ENCODE peak calls at places on chromosome 1, in six cellular contexts. One of them, this sample, is unnamed.

GRCh38 chr1:164644774-164645634 is 86.0 kb downstream of the PBX1 start:
- DNase-seq in SK-N-SH: peak; percentile 20
- DNase-seq in HCT116: peak; percentile 27
- DNase-seq in K562: no peak
- DNase-seq in HepG2: no peak
- DNase-seq in GM12878: no peak
- DNase-seq in this sample: no peak

GRCh38 chr1:4130096-4130495 is 230.0 kb upstream of the C1orf174 start:
- DNase-seq in SK-N-SH: no peak
- DNase-seq in HCT116: no peak
- DNase-seq in K562: no peak
- DNase-seq in HepG2: no peak
- DNase-seq in GM12878: no peak
- DNase-seq in this sample: no peak

GRCh38 chr1:95730986-95731385 is 497.0 kb downstream of the RWDD3 start:
- DNase-seq in SK-N-SH: no peak
- DNase-seq in HCT116: no peak
- DNase-seq in K562: no peak
- DNase-seq in HepG2: no peak
- DNase-seq in GM12878: no peak
- DNase-seq in this sample: no peak

GRCh38 chr1:39590546-39590945 is 14.0 kb upstream of the PABPC4 start:
- DNase-seq in SK-N-SH: no peak
- DNase-seq in HCT116: no peak
- DNase-seq in K562: no peak
- DNase-seq in HepG2: no peak
- DNase-seq in GM12878: no peak
- DNase-seq in this sample: no peak

GRCh38 chr1:53509775-53510174 is 50.6 kb downstream of the DMRTB1 start:
- DNase-seq in SK-N-SH: no peak
- DNase-seq in HCT116: no peak
- DNase-seq in K562: no peak
- DNase-seq in HepG2: no peak
- DNase-seq in GM12878: no peak
- DNase-seq in this sample: no peak

GRCh38 chr1:226519741-226520598 is 28.6 kb upstream of the STUM start:
- DNase-seq in SK-N-SH: no peak
- DNase-seq in HCT116: no peak
- DNase-seq in K562: no peak
- DNase-seq in HepG2: no peak
- DNase-seq in GM12878: no peak
- DNase-seq in this sample: no peak

GRCh38 chr1:158053276-158053675 is 59.8 kb downstream of the KIRREL1 start:
- DNase-seq in SK-N-SH: no peak
- DNase-seq in HCT116: no peak
- DNase-seq in K562: no peak
- DNase-seq in HepG2: no peak
- DNase-seq in GM12878: no peak
- DNase-seq in this sample: no peak

GRCh38 chr1:19202396-19202795 is 7.7 kb downstream of the UBR4 start:
- DNase-seq in SK-N-SH: no peak
- DNase-seq in HCT116: no peak
- DNase-seq in K562: no peak
- DNase-seq in HepG2: peak; percentile 62
- DNase-seq in GM12878: no peak
- DNase-seq in this sample: no peak

GRCh38 chr1:211237579-211237978 is 21.6 kb upstream of the RCOR3 start:
- DNase-seq in SK-N-SH: no peak
- DNase-seq in HCT116: no peak
- DNase-seq in K562: no peak
- DNase-seq in HepG2: no peak
- DNase-seq in GM12878: no peak
- DNase-seq in this sample: no peak

GRCh38 chr1:119341372-119341947 is 27.1 kb upstream of the HAO2 start:
- DNase-seq in SK-N-SH: no peak
- DNase-seq in HCT116: no peak
- DNase-seq in K562: no peak
- DNase-seq in HepG2: peak; percentile 99
- DNase-seq in GM12878: no peak
- DNase-seq in this sample: no peak

GRCh38 chr1:11174271-11174942 is 14.7 kb upstream of the ANGPTL7 start:
- DNase-seq in SK-N-SH: no peak
- DNase-seq in HCT116: no peak
- DNase-seq in K562: no peak
- DNase-seq in HepG2: no peak
- DNase-seq in GM12878: no peak
- DNase-seq in this sample: no peak

GRCh38 chr1:155744711-155745283 is 55.9 kb downstream of the DAP3 start:
- DNase-seq in SK-N-SH: no peak
- DNase-seq in HCT116: no peak
- DNase-seq in K562: no peak
- DNase-seq in HepG2: no peak
- DNase-seq in GM12878: no peak
- DNase-seq in this sample: no peak

GRCh38 chr1:67214420-67215174 is 48.3 kb downstream of the IL23R start:
- DNase-seq in SK-N-SH: no peak
- DNase-seq in HCT116: peak; percentile 19
- DNase-seq in K562: no peak
- DNase-seq in HepG2: peak; percentile 23
- DNase-seq in GM12878: peak; percentile 68
- DNase-seq in this sample: no peak
- TF ChIP-seq REST in SK-N-SH: no peak
- TF ChIP-seq REST in HCT116: no peak
- TF ChIP-seq REST in K562: no peak
- TF ChIP-seq REST in HepG2: no peak
- TF ChIP-seq REST in GM12878: no peak
- TF ChIP-seq REST in this sample: no peak

GRCh38 chr1:23202263-23202749 is 15.0 kb downstream of the HTR1D start:
- DNase-seq in SK-N-SH: no peak
- DNase-seq in HCT116: no peak
- DNase-seq in K562: no peak
- DNase-seq in HepG2: no peak
- DNase-seq in GM12878: no peak
- DNase-seq in this sample: no peak

GRCh38 chr1:23196627-23197328 is 20.5 kb downstream of the HTR1D start:
- DNase-seq in SK-N-SH: no peak
- DNase-seq in HCT116: peak; percentile 91
- DNase-seq in K562: no peak
- DNase-seq in HepG2: no peak
- DNase-seq in GM12878: no peak
- DNase-seq in this sample: peak; percentile 86

GRCh38 chr1:23198373-23198772 is 18.9 kb downstream of the HTR1D start:
- DNase-seq in SK-N-SH: no peak
- DNase-seq in HCT116: peak; percentile 61
- DNase-seq in K562: no peak
- DNase-seq in HepG2: no peak
- DNase-seq in GM12878: no peak
- DNase-seq in this sample: peak; percentile 93

GRCh38 chr1:23200885-23201284 is 16.4 kb downstream of the HTR1D start:
- DNase-seq in SK-N-SH: no peak
- DNase-seq in HCT116: no peak
- DNase-seq in K562: peak; percentile 67
- DNase-seq in HepG2: no peak
- DNase-seq in GM12878: no peak
- DNase-seq in this sample: no peak
- TF ChIP-seq POLR2AphosphoS5 in SK-N-SH: no peak
- TF ChIP-seq POLR2AphosphoS5 in HCT116: no peak
- TF ChIP-seq POLR2AphosphoS5 in K562: no peak
- TF ChIP-seq POLR2AphosphoS5 in HepG2: no peak
- TF ChIP-seq POLR2AphosphoS5 in GM12878: no peak
- TF ChIP-seq POLR2AphosphoS5 in this sample: no peak

GRCh38 chr1:50969611-50970507 is at the start of gene CDKN2C:
- DNase-seq in SK-N-SH: peak; percentile 69
- DNase-seq in HCT116: no peak
- DNase-seq in K562: peak; percentile 47
- DNase-seq in HepG2: peak; percentile 72
- DNase-seq in GM12878: no peak
- DNase-seq in this sample: peak; percentile 79

GRCh38 chr1:50970508-50970885 is 452 bp downstream of the CDKN2C start:
- DNase-seq in SK-N-SH: no peak
- DNase-seq in HCT116: no peak
- DNase-seq in K562: no peak
- DNase-seq in HepG2: no peak
- DNase-seq in GM12878: no peak
- DNase-seq in this sample: no peak

GRCh38 chr1:50971748-50972305 is 1.8 kb downstream of the CDKN2C start:
- DNase-seq in SK-N-SH: no peak
- DNase-seq in HCT116: no peak
- DNase-seq in K562: no peak
- DNase-seq in HepG2: no peak
- DNase-seq in GM12878: no peak
- DNase-seq in this sample: no peak

GRCh38 chr1:50972766-50973165 is 2.7 kb downstream of the CDKN2C start:
- DNase-seq in SK-N-SH: no peak
- DNase-seq in HCT116: no peak
- DNase-seq in K562: no peak
- DNase-seq in HepG2: no peak
- DNase-seq in GM12878: no peak
- DNase-seq in this sample: no peak

DNA sequence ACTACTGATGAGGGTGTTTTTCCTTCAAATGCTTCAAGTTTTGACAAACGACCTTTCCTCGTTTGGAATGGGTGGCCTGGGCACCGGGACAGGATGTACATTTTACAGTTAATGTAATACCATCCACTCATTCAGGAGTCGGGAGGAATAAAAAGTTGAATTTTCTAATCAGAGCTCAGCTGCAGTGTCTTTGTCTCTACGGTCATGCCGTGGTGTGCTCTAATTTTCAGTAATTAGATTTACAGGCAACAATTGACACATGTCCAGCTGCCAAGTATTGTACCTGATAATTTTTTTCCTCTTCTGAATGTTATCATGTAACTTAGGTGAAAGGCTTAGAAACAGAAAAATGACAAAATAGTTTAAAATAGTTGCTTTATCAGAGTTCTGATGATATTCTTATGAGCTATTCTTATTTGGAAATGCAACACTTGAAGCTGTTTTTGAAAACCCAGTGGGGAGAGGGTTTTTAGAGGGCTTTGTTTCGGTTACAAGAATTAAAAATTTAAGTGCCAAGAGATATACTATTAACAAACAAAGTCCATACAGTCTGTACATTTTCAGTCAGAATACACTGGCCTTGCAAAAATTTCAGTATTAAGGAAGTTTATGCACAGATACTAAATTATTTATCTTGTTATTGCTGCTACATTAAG is 1.0 kb downstream of the CDKN2C start:
- DNase-seq in SK-N-SH: no peak
- DNase-seq in HCT116: no peak
- DNase-seq in K562: no peak
- DNase-seq in HepG2: no peak
- DNase-seq in GM12878: no peak
- DNase-seq in this sample: no peak
- TF ChIP-seq SIN3A in SK-N-SH: peak; percentile 43
- TF ChIP-seq SIN3A in HCT116: no peak
- TF ChIP-seq SIN3A in K562: no peak
- TF ChIP-seq SIN3A in HepG2: no peak
- TF ChIP-seq SIN3A in GM12878: no peak
- TF ChIP-seq SIN3A in this sample: peak; percentile 10

GRCh38 chr1:25907473-25908058 is 1.3 kb upstream of the STMN1 start:
- DNase-seq in SK-N-SH: no peak
- DNase-seq in HCT116: no peak
- DNase-seq in K562: no peak
- DNase-seq in HepG2: no peak
- DNase-seq in GM12878: no peak
- DNase-seq in this sample: no peak
- TF ChIP-seq REST in SK-N-SH: no peak
- TF ChIP-seq REST in HCT116: no peak
- TF ChIP-seq REST in K562: no peak
- TF ChIP-seq REST in HepG2: no peak
- TF ChIP-seq REST in GM12878: no peak
- TF ChIP-seq REST in this sample: no peak

GRCh38 chr1:110752941-110753725 is 78.4 kb upstream of the KCNA3 start:
- DNase-seq in SK-N-SH: no peak
- DNase-seq in HCT116: no peak
- DNase-seq in K562: no peak
- DNase-seq in HepG2: no peak
- DNase-seq in GM12878: no peak
- DNase-seq in this sample: no peak

GRCh38 chr1:110750446-110751029 is 75.8 kb upstream of the KCNA3 start:
- DNase-seq in SK-N-SH: no peak
- DNase-seq in HCT116: no peak
- DNase-seq in K562: no peak
- DNase-seq in HepG2: no peak
- DNase-seq in GM12878: no peak
- DNase-seq in this sample: no peak

GRCh38 chr1:110756506-110756905 is 81.8 kb upstream of the KCNA3 start:
- DNase-seq in SK-N-SH: no peak
- DNase-seq in HCT116: no peak
- DNase-seq in K562: no peak
- DNase-seq in HepG2: no peak
- DNase-seq in GM12878: no peak
- DNase-seq in this sample: no peak
- TF ChIP-seq POLR2AphosphoS5 in SK-N-SH: no peak
- TF ChIP-seq POLR2AphosphoS5 in HCT116: no peak
- TF ChIP-seq POLR2AphosphoS5 in K562: no peak
- TF ChIP-seq POLR2AphosphoS5 in HepG2: no peak
- TF ChIP-seq POLR2AphosphoS5 in GM12878: no peak
- TF ChIP-seq POLR2AphosphoS5 in this sample: no peak

GRCh38 chr1:96863449-96863848 is 141.9 kb downstream of the PTBP2 start:
- DNase-seq in SK-N-SH: no peak
- DNase-seq in HCT116: no peak
- DNase-seq in K562: no peak
- DNase-seq in HepG2: no peak
- DNase-seq in GM12878: no peak
- DNase-seq in this sample: no peak

GRCh38 chr1:96861836-96862235 is 140.3 kb downstream of the PTBP2 start:
- DNase-seq in SK-N-SH: no peak
- DNase-seq in HCT116: no peak
- DNase-seq in K562: no peak
- DNase-seq in HepG2: no peak
- DNase-seq in GM12878: no peak
- DNase-seq in this sample: no peak

DNA sequence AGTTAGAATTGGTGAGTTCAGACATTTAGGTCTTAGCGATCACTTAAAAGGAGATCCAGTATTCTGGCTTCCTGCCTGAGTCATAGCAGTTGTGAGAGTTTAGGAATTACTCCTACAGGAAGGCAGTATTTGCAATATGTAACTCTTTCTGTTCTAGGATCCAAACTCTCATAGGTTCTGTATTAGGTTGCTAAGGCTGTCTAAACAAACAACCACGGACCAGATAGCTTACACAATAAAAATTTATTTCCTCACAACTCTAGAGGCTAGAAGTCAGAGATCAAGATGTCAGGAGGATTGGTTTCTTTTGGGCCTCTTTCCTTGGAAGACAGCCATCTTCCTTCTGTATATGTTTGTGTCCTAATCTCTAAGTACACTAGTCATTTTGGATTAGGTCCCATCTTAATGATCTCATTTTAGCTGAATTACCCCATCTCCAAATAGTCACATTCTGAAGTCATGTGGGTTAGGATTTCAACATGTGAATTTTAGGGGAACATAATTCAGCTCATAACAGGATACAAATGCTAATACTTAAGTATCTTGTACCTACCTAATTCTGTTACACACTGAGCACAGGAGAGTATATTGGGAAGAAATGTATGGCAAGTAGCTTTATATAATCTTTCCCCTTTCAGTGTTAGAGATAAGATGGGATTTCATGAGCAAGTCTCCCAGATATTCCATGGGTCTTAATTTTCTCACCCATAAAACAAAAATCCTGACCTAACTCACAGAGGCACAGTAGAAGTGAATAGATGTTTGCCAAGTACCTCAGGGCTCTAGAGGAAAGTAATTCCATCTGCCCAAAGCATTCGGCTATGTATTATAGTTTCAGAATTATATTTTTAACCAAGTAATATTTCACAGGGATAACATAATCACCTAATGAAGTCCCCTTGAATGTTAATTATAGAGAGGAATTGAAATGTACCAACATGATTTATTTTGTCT is 144.4 kb downstream of the PTBP2 start:
- DNase-seq in SK-N-SH: no peak
- DNase-seq in HCT116: no peak
- DNase-seq in K562: no peak
- DNase-seq in HepG2: no peak
- DNase-seq in GM12878: no peak
- DNase-seq in this sample: no peak
- TF ChIP-seq SIN3A in SK-N-SH: no peak
- TF ChIP-seq SIN3A in HCT116: no peak
- TF ChIP-seq SIN3A in K562: no peak
- TF ChIP-seq SIN3A in HepG2: no peak
- TF ChIP-seq SIN3A in GM12878: no peak
- TF ChIP-seq SIN3A in this sample: no peak

This sample was measured in Panc1.